ENCODE peak calls at places on chromosomes 2 and 18, in nine cellular contexts. One of them, this sample, is unnamed.

GRCh38 chr18:48295586-48296311 is 113.4 kb downstream of the ZBTB7C start:
- DNase-seq in endothelial cell of umbilical vein: no peak
- DNase-seq in GM23248: peak
- DNase-seq in MM.1S: no peak
- DNase-seq in IMR-90: no peak
- DNase-seq in astrocyte: no peak
- DNase-seq in colonic mucosa: no peak
- DNase-seq in neural progenitor cell: peak
- DNase-seq in fibroblast of lung: peak
- DNase-seq in this sample: no peak

GRCh38 chr2:235989591-235989990 is 178.6 kb downstream of the GBX2 start:
- DNase-seq in colonic mucosa: no peak
- DNase-seq in IMR-90: no peak
- DNase-seq in fibroblast of lung: no peak
- DNase-seq in MM.1S: no peak
- DNase-seq in neural progenitor cell: no peak
- DNase-seq in endothelial cell of umbilical vein: no peak
- DNase-seq in astrocyte: no peak
- DNase-seq in GM23248: no peak
- DNase-seq in this sample: no peak

GRCh38 chr2:218332288-218332687 is 24.4 kb upstream of the CATIP start:
- DNase-seq in fibroblast of lung: no peak
- DNase-seq in colonic mucosa: no peak
- DNase-seq in IMR-90: no peak
- DNase-seq in MM.1S: no peak
- DNase-seq in GM23248: no peak
- DNase-seq in astrocyte: no peak
- DNase-seq in endothelial cell of umbilical vein: no peak
- DNase-seq in neural progenitor cell: no peak
- DNase-seq in this sample: no peak

GRCh38 chr2:106104332-106105062 is 89.6 kb downstream of the UXS1 start:
- DNase-seq in astrocyte: peak
- DNase-seq in endothelial cell of umbilical vein: peak
- DNase-seq in IMR-90: peak
- DNase-seq in GM23248: peak
- DNase-seq in MM.1S: peak
- DNase-seq in fibroblast of lung: peak
- DNase-seq in colonic mucosa: peak
- DNase-seq in neural progenitor cell: peak
- DNase-seq in this sample: peak

GRCh38 chr18:36142751-36143150 is 13.1 kb downstream of the ELP2 start:
- DNase-seq in colonic mucosa: no peak
- DNase-seq in endothelial cell of umbilical vein: no peak
- DNase-seq in neural progenitor cell: no peak
- DNase-seq in fibroblast of lung: no peak
- DNase-seq in IMR-90: no peak
- DNase-seq in MM.1S: no peak
- DNase-seq in astrocyte: no peak
- DNase-seq in GM23248: no peak
- DNase-seq in this sample: no peak

GRCh38 chr2:148756292-148756975 is 111.9 kb downstream of the EPC2 start:
- DNase-seq in colonic mucosa: no peak
- DNase-seq in neural progenitor cell: no peak
- DNase-seq in MM.1S: no peak
- DNase-seq in fibroblast of lung: peak
- DNase-seq in IMR-90: peak
- DNase-seq in endothelial cell of umbilical vein: no peak
- DNase-seq in GM23248: peak
- DNase-seq in astrocyte: peak
- DNase-seq in this sample: peak

GRCh38 chr2:59959944-59960343 is 593.5 kb downstream of the BCL11A start:
- DNase-seq in GM23248: no peak
- DNase-seq in neural progenitor cell: no peak
- DNase-seq in IMR-90: no peak
- DNase-seq in MM.1S: no peak
- DNase-seq in colonic mucosa: no peak
- DNase-seq in fibroblast of lung: no peak
- DNase-seq in astrocyte: no peak
- DNase-seq in endothelial cell of umbilical vein: no peak
- DNase-seq in this sample: no peak

GRCh38 chr2:134692461-134692860 is 26.3 kb downstream of the TMEM163 start:
- DNase-seq in GM23248: no peak
- DNase-seq in endothelial cell of umbilical vein: no peak
- DNase-seq in neural progenitor cell: no peak
- DNase-seq in astrocyte: no peak
- DNase-seq in colonic mucosa: no peak
- DNase-seq in fibroblast of lung: no peak
- DNase-seq in MM.1S: no peak
- DNase-seq in IMR-90: no peak
- DNase-seq in this sample: no peak

GRCh38 chr2:85437488-85438290 is 19.2 kb downstream of the SH2D6 start:
- DNase-seq in IMR-90: peak
- DNase-seq in astrocyte: peak
- DNase-seq in colonic mucosa: peak
- DNase-seq in MM.1S: peak
- DNase-seq in fibroblast of lung: peak
- DNase-seq in GM23248: peak
- DNase-seq in neural progenitor cell: peak
- DNase-seq in endothelial cell of umbilical vein: peak
- DNase-seq in this sample: peak

GRCh38 chr2:172047486-172048194 is 37.7 kb upstream of the DLX1 start:
- DNase-seq in IMR-90: no peak
- DNase-seq in astrocyte: no peak
- DNase-seq in neural progenitor cell: no peak
- DNase-seq in fibroblast of lung: no peak
- DNase-seq in MM.1S: no peak
- DNase-seq in colonic mucosa: no peak
- DNase-seq in endothelial cell of umbilical vein: no peak
- DNase-seq in GM23248: no peak
- DNase-seq in this sample: no peak

GRCh38 chr2:98727369-98727749 is 3.6 kb downstream of the MGAT4A start:
- DNase-seq in IMR-90: no peak
- DNase-seq in fibroblast of lung: no peak
- DNase-seq in MM.1S: no peak
- DNase-seq in astrocyte: no peak
- DNase-seq in neural progenitor cell: no peak
- DNase-seq in GM23248: no peak
- DNase-seq in endothelial cell of umbilical vein: peak
- DNase-seq in colonic mucosa: peak
- DNase-seq in this sample: no peak

GRCh38 chr2:39008663-39009062 is 112.2 kb downstream of the SOS1 start:
- DNase-seq in neural progenitor cell: no peak
- DNase-seq in astrocyte: peak
- DNase-seq in colonic mucosa: no peak
- DNase-seq in MM.1S: no peak
- DNase-seq in IMR-90: peak
- DNase-seq in fibroblast of lung: peak
- DNase-seq in GM23248: peak
- DNase-seq in endothelial cell of umbilical vein: peak
- DNase-seq in this sample: no peak

GRCh38 chr2:233973786-233974185 is 56.6 kb downstream of the TRPM8 start:
- DNase-seq in astrocyte: peak
- DNase-seq in fibroblast of lung: peak
- DNase-seq in endothelial cell of umbilical vein: no peak
- DNase-seq in MM.1S: no peak
- DNase-seq in colonic mucosa: no peak
- DNase-seq in neural progenitor cell: no peak
- DNase-seq in GM23248: no peak
- DNase-seq in IMR-90: no peak
- DNase-seq in this sample: no peak

GRCh38 chr2:233976087-233976486 is 58.9 kb downstream of the TRPM8 start:
- DNase-seq in astrocyte: no peak
- DNase-seq in endothelial cell of umbilical vein: no peak
- DNase-seq in neural progenitor cell: no peak
- DNase-seq in IMR-90: no peak
- DNase-seq in colonic mucosa: no peak
- DNase-seq in MM.1S: no peak
- DNase-seq in GM23248: no peak
- DNase-seq in fibroblast of lung: no peak
- DNase-seq in this sample: no peak

GRCh38 chr2:233976690-233977294 is 59.6 kb downstream of the TRPM8 start:
- DNase-seq in astrocyte: peak
- DNase-seq in endothelial cell of umbilical vein: peak
- DNase-seq in MM.1S: peak
- DNase-seq in IMR-90: peak
- DNase-seq in fibroblast of lung: peak
- DNase-seq in neural progenitor cell: peak
- DNase-seq in colonic mucosa: no peak
- DNase-seq in GM23248: peak
- DNase-seq in this sample: peak

GRCh38 chr2:233972941-233973575 is 55.9 kb downstream of the TRPM8 start:
- DNase-seq in fibroblast of lung: no peak
- DNase-seq in astrocyte: no peak
- DNase-seq in GM23248: no peak
- DNase-seq in IMR-90: no peak
- DNase-seq in colonic mucosa: no peak
- DNase-seq in neural progenitor cell: no peak
- DNase-seq in MM.1S: no peak
- DNase-seq in endothelial cell of umbilical vein: no peak
- DNase-seq in this sample: peak

GRCh38 chr2:233974530-233975071 is 57.4 kb downstream of the TRPM8 start:
- DNase-seq in IMR-90: peak
- DNase-seq in endothelial cell of umbilical vein: peak
- DNase-seq in colonic mucosa: no peak
- DNase-seq in fibroblast of lung: peak
- DNase-seq in astrocyte: peak
- DNase-seq in GM23248: peak
- DNase-seq in MM.1S: no peak
- DNase-seq in neural progenitor cell: no peak
- DNase-seq in this sample: peak
- H3K9ac ChIP-seq in IMR-90: no peak
- H3K9ac ChIP-seq in endothelial cell of umbilical vein: no peak
- H3K9ac ChIP-seq in colonic mucosa: no peak
- H3K9ac ChIP-seq in fibroblast of lung: no peak
- H3K9ac ChIP-seq in astrocyte: peak
- H3K9ac ChIP-seq in GM23248: no peak
- H3K9ac ChIP-seq in MM.1S: no peak
- H3K9ac ChIP-seq in neural progenitor cell: no peak
- H3K9ac ChIP-seq in this sample: no peak

GRCh38 chr2:176414641-176415040 is 145.4 kb downstream of the MTX2 start:
- DNase-seq in fibroblast of lung: no peak
- DNase-seq in MM.1S: no peak
- DNase-seq in colonic mucosa: no peak
- DNase-seq in astrocyte: no peak
- DNase-seq in neural progenitor cell: no peak
- DNase-seq in IMR-90: peak
- DNase-seq in endothelial cell of umbilical vein: peak
- DNase-seq in GM23248: peak
- DNase-seq in this sample: no peak
- H3K4me3 ChIP-seq in fibroblast of lung: no peak
- H3K4me3 ChIP-seq in MM.1S: no peak
- H3K4me3 ChIP-seq in colonic mucosa: no peak
- H3K4me3 ChIP-seq in astrocyte: no peak
- H3K4me3 ChIP-seq in neural progenitor cell: no peak
- H3K4me3 ChIP-seq in IMR-90: no peak
- H3K4me3 ChIP-seq in endothelial cell of umbilical vein: no peak
- H3K4me3 ChIP-seq in GM23248: no peak
- H3K4me3 ChIP-seq in this sample: no peak

GRCh38 chr2:240856151-240856980 is 12.3 kb upstream of the AGXT start:
- DNase-seq in GM23248: no peak
- DNase-seq in MM.1S: no peak
- DNase-seq in colonic mucosa: no peak
- DNase-seq in fibroblast of lung: no peak
- DNase-seq in neural progenitor cell: peak
- DNase-seq in astrocyte: no peak
- DNase-seq in IMR-90: no peak
- DNase-seq in endothelial cell of umbilical vein: no peak
- DNase-seq in this sample: no peak

GRCh38 chr2:240858871-240859270 is 9.8 kb upstream of the AGXT start:
- DNase-seq in MM.1S: no peak
- DNase-seq in neural progenitor cell: no peak
- DNase-seq in GM23248: no peak
- DNase-seq in fibroblast of lung: no peak
- DNase-seq in IMR-90: no peak
- DNase-seq in astrocyte: no peak
- DNase-seq in colonic mucosa: no peak
- DNase-seq in endothelial cell of umbilical vein: no peak
- DNase-seq in this sample: no peak

GRCh38 chr2:240855670-240856069 is 13.0 kb upstream of the AGXT start:
- DNase-seq in GM23248: no peak
- DNase-seq in colonic mucosa: no peak
- DNase-seq in astrocyte: no peak
- DNase-seq in endothelial cell of umbilical vein: no peak
- DNase-seq in fibroblast of lung: no peak
- DNase-seq in MM.1S: no peak
- DNase-seq in IMR-90: no peak
- DNase-seq in neural progenitor cell: no peak
- DNase-seq in this sample: no peak

GRCh38 chr2:240857039-240858008 is 11.3 kb upstream of the AGXT start:
- DNase-seq in endothelial cell of umbilical vein: no peak
- DNase-seq in neural progenitor cell: no peak
- DNase-seq in MM.1S: no peak
- DNase-seq in IMR-90: no peak
- DNase-seq in fibroblast of lung: no peak
- DNase-seq in colonic mucosa: peak
- DNase-seq in GM23248: no peak
- DNase-seq in astrocyte: no peak
- DNase-seq in this sample: no peak

GRCh38 chr2:240858321-240858720 is 10.3 kb upstream of the AGXT start:
- DNase-seq in MM.1S: no peak
- DNase-seq in astrocyte: no peak
- DNase-seq in endothelial cell of umbilical vein: no peak
- DNase-seq in colonic mucosa: no peak
- DNase-seq in neural progenitor cell: no peak
- DNase-seq in GM23248: no peak
- DNase-seq in fibroblast of lung: no peak
- DNase-seq in IMR-90: no peak
- DNase-seq in this sample: no peak
- H3K27ac ChIP-seq in MM.1S: no peak
- H3K27ac ChIP-seq in astrocyte: no peak
- H3K27ac ChIP-seq in endothelial cell of umbilical vein: no peak
- H3K27ac ChIP-seq in colonic mucosa: no peak
- H3K27ac ChIP-seq in neural progenitor cell: no peak
- H3K27ac ChIP-seq in GM23248: no peak
- H3K27ac ChIP-seq in fibroblast of lung: no peak
- H3K27ac ChIP-seq in IMR-90: no peak
- H3K27ac ChIP-seq in this sample: no peak

DNA sequence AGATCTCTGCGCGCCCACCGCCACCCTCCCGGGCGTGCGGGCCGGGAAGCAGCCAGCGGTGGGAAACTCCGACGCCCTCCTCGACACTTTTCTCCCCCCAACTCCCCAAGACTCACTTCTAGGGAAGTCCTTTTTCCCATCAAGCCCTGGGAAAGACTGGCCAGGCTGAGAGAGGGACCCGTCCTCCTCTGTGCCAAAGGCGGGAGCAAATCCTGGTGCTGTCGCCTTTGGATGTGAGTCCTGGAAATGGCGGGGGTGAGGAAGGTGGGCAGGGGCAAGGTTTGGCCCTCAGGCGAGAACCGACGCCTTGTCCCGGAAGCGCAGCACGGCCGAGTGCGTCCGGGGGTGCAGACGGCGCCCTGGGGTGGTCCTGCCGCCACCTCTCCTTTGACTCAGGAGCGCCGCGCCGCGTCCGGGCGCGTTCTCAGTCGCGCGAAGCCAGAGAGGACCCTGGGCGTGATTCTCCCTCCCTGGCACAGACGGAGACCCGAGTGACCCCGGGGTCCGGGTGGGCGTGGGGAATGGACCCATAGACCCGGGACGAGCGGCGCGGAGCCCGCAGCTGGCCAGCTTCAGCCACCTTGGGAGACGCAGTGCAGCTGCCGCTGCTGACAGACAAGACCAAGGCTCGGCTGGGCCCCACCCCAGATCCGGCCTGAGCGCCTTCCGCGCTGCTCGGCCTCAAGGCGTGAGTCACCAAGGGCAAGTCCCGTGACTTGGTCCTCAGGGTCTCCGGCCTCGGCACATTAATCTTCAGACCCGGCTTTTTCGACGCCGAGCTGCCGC is 3.5 kb upstream of the LBX2 start:
- DNase-seq in MM.1S: peak
- DNase-seq in colonic mucosa: peak
- DNase-seq in GM23248: peak
- DNase-seq in astrocyte: peak
- DNase-seq in endothelial cell of umbilical vein: peak
- DNase-seq in fibroblast of lung: peak
- DNase-seq in IMR-90: peak
- DNase-seq in neural progenitor cell: peak
- DNase-seq in this sample: peak
- H3K9ac ChIP-seq in MM.1S: peak
- H3K9ac ChIP-seq in colonic mucosa: peak
- H3K9ac ChIP-seq in GM23248: peak
- H3K9ac ChIP-seq in astrocyte: peak
- H3K9ac ChIP-seq in endothelial cell of umbilical vein: peak
- H3K9ac ChIP-seq in fibroblast of lung: peak
- H3K9ac ChIP-seq in IMR-90: peak
- H3K9ac ChIP-seq in neural progenitor cell: no peak
- H3K9ac ChIP-seq in this sample: no peak

This sample was measured in mammary epithelial cell.